ENCODE peak calls at places on chromosomes 4 and X, in eight cellular contexts. S, E, R, T, M, P, N and V are unnamed samples.

GRCh38 chr4:36502350-36502749 is 220.9 kb downstream of the DTHD1 start:
- DNase-seq in S (no peak), E (no peak), R (no peak), T (no peak), M (no peak), P (no peak), N (no peak), V (no peak)

GRCh38 chr4:98566491-98567008 is 91.9 kb downstream of the TSPAN5 start:
- DNase-seq in S (no peak), E (no peak), R (no peak), T (no peak), M (no peak), P (peak), N (no peak), V (no peak)

GRCh38 chr4:125187221-125187620 is 127.5 kb upstream of the FAT4 start:
- DNase-seq in S (no peak), E (no peak), R (no peak), T (no peak), M (no peak), P (no peak), N (peak), V (no peak)

GRCh38 chr4:2497931-2498330 is 29.0 kb downstream of the RNF4 start:
- DNase-seq in S (no peak), E (peak), R (no peak), T (no peak), M (no peak), P (peak), N (no peak), V (peak)

GRCh38 chr4:38313999-38314561 is 349.9 kb upstream of the KLF3 start:
- DNase-seq in S (no peak), E (peak), R (no peak), T (no peak), M (no peak), P (no peak), N (no peak), V (no peak)

GRCh38 chr4:89482248-89482647 is 174.6 kb upstream of the GPRIN3 start:
- DNase-seq in S (no peak), E (no peak), R (peak), T (no peak), M (peak), P (no peak), N (peak), V (no peak)

GRCh38 chrX:102976290-102976689 is 39.2 kb downstream of the RAB40AL start:
- DNase-seq in S (no peak), E (no peak), R (no peak), T (no peak), M (no peak), P (no peak), N (no peak), V (no peak)

GRCh38 chrX:31832263-31832662 is 760.4 kb upstream of the FTHL17 start:
- DNase-seq in S (no peak), E (no peak), R (no peak), T (no peak), M (no peak), P (no peak), N (peak), V (no peak)

GRCh38 chrX:53631156-53631555 is 55.4 kb downstream of the HUWE1 start:
- DNase-seq in S (no peak), E (no peak), R (no peak), T (no peak), M (no peak), P (no peak), N (no peak), V (no peak)

GRCh38 chr4:77015390-77015789 is 60.4 kb downstream of the CCNI start:
- DNase-seq in S (no peak), E (no peak), R (no peak), T (no peak), M (no peak), P (no peak), N (no peak), V (no peak)

GRCh38 chr4:112181358-112182000 is 36.2 kb downstream of the FAM241A start:
- DNase-seq in S (no peak), E (no peak), R (no peak), T (no peak), M (no peak), P (no peak), N (no peak), V (no peak)

GRCh38 chr4:56619160-56619559 is 61.9 kb downstream of the HOPX start:
- DNase-seq in S (no peak), E (no peak), R (no peak), T (no peak), M (no peak), P (no peak), N (peak), V (no peak)

GRCh38 chr4:183798921-183799307 is 106.2 kb upstream of the STOX2 start:
- DNase-seq in S (no peak), E (no peak), R (no peak), T (no peak), M (no peak), P (no peak), N (no peak), V (no peak)

GRCh38 chrX:31435592-31435991 is 363.8 kb upstream of the FTHL17 start:
- DNase-seq in S (no peak), E (peak), R (no peak), T (no peak), M (no peak), P (no peak), N (no peak), V (no peak)

GRCh38 chr4:76206222-76206942 is 7.2 kb downstream of the SCARB2 start:
- DNase-seq in S (peak), E (no peak), R (no peak), T (no peak), M (no peak), P (no peak), N (no peak), V (no peak)

GRCh38 chr4:113276448-113277158 is 227.2 kb downstream of the ANK2 start:
- DNase-seq in S (no peak), E (no peak), R (no peak), T (no peak), M (no peak), P (no peak), N (no peak), V (no peak)

GRCh38 chrX:43860646-43861370 is 21.4 kb downstream of the MAOB start:
- DNase-seq in S (no peak), E (no peak), R (no peak), T (peak), M (peak), P (no peak), N (peak), V (no peak)

GRCh38 chr4:72909461-72909860 is 160.1 kb downstream of the COX18 start:
- DNase-seq in S (no peak), E (no peak), R (peak), T (no peak), M (no peak), P (no peak), N (no peak), V (no peak)

GRCh38 chrX:71542411-71542810 is 9.5 kb downstream of the OGT start:
- DNase-seq in S (no peak), E (no peak), R (no peak), T (no peak), M (no peak), P (no peak), N (peak), V (no peak)

GRCh38 chrX:38895775-38896174 is 94.5 kb downstream of the MID1IP1 start:
- DNase-seq in S (no peak), E (no peak), R (no peak), T (no peak), M (no peak), P (no peak), N (no peak), V (no peak)

GRCh38 chr4:47145630-47146029 is 114.3 kb downstream of the GABRB1 start:
- DNase-seq in S (no peak), E (no peak), R (no peak), T (no peak), M (no peak), P (no peak), N (peak), V (peak)

GRCh38 chrX:44872319-44872816 is 620 bp upstream of the KDM6A start:
- DNase-seq in S (peak), E (peak), R (peak), T (peak), M (no peak), P (peak), N (peak), V (no peak)

GRCh38 chrX:30653415-30654131 is at the start of gene GK:
- DNase-seq in S (no peak), E (peak), R (peak), T (no peak), M (no peak), P (peak), N (peak), V (no peak)

GRCh38 chr4:53173576-53173975 is 192.3 kb downstream of the SCFD2 start:
- DNase-seq in S (no peak), E (no peak), R (no peak), T (no peak), M (no peak), P (no peak), N (no peak), V (no peak)

GRCh38 chr4:127521463-127521862 is 111.3 kb upstream of the INTU start:
- DNase-seq in S (no peak), E (no peak), R (no peak), T (no peak), M (no peak), P (no peak), N (no peak), V (no peak)

GRCh38 chr4:79170077-79170476 is 155.8 kb downstream of the NAA11 start:
- DNase-seq in S (no peak), E (no peak), R (no peak), T (no peak), M (no peak), P (no peak), N (no peak), V (no peak)

GRCh38 chr4:158915683-158916241 is 146.9 kb downstream of the FNIP2 start:
- DNase-seq in S (no peak), E (no peak), R (no peak), T (no peak), M (no peak), P (no peak), N (no peak), V (no peak)

GRCh38 chr4:2047031-2047660 is 12.0 kb upstream of the NAT8L start:
- DNase-seq in S (peak), E (no peak), R (no peak), T (no peak), M (no peak), P (no peak), N (no peak), V (no peak)

GRCh38 chr4:2798399-2799301 is 5.8 kb downstream of the SH3BP2 start:
- DNase-seq in S (no peak), E (peak), R (peak), T (peak), M (no peak), P (peak), N (peak), V (no peak)

GRCh38 chr4:41061482-41062185 is 152.7 kb downstream of the APBB2 start:
- DNase-seq in S (no peak), E (no peak), R (no peak), T (no peak), M (no peak), P (no peak), N (peak), V (no peak)

GRCh38 chrX:66255359-66255967 is 91.4 kb downstream of the HEPH start:
- DNase-seq in S (no peak), E (no peak), R (no peak), T (no peak), M (no peak), P (no peak), N (no peak), V (no peak)

GRCh38 chr4:183434264-183435045 is 10.0 kb upstream of the CDKN2AIP start:
- DNase-seq in S (no peak), E (no peak), R (no peak), T (no peak), M (no peak), P (no peak), N (peak), V (no peak)

GRCh38 chrX:71533850-71534515 is 1.1 kb downstream of the OGT start:
- DNase-seq in S (no peak), E (peak), R (peak), T (peak), M (no peak), P (no peak), N (peak), V (no peak)

GRCh38 chr4:94570558-94570957 is 118.8 kb downstream of the PDLIM5 start:
- DNase-seq in S (no peak), E (no peak), R (no peak), T (no peak), M (no peak), P (no peak), N (no peak), V (no peak)

GRCh38 chrX:124212622-124213021 is 119.8 kb upstream of the TEX13D start:
- DNase-seq in S (no peak), E (no peak), R (no peak), T (no peak), M (no peak), P (no peak), N (no peak), V (no peak)

GRCh38 chrX:41734530-41734929 is 10.5 kb downstream of the GPR82 start:
- DNase-seq in S (no peak), E (no peak), R (no peak), T (no peak), M (peak), P (no peak), N (peak), V (no peak)

GRCh38 chr4:38782452-38783108 is at the start of gene TLR10:
- DNase-seq in S (no peak), E (peak), R (peak), T (no peak), M (peak), P (no peak), N (peak), V (no peak)

GRCh38 chrX:136201601-136202000 is 49.6 kb downstream of the MAP7D3 start:
- DNase-seq in S (no peak), E (no peak), R (no peak), T (no peak), M (no peak), P (no peak), N (no peak), V (no peak)

DNA sequence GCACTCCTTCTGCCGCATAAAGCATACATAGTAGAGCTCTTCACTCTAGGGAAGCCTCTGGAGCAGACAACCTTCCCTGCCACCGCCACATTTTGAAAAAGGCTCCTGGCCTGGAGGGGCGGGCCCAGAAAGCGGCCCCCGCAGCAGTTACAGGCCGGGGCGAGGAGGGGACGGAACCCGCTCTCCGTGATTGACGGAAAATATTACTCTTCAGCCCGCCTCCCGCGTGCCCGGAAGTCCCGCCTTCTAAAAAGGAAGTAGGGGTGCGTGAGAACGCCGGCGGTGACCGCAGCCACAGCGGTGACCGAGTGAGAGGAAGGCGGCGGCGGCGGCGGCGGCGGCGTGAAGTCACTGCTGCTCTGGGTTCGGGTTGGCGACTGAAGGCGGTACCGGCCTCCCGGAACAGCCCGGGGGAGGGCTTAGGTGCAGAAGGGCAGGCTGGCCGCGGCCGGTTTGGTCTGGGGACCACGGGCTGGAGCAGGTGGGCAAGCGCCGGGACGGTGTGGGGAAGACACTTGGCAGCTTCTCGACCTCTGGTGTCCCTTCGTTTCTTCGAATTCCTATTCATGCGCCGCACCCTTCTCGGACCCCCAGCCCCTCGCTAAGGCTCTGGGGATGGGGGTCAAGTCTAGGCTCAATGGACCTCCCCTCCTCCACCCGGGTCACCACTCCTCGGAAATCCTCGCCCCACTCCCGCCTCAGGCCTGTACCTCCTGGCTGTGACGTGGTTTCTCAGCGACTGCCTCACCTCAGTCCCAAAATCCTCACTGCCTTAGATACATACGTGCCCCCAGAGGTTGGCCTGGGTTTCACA is at the start of gene HCCS:
- DNase-seq in S (no peak), E (peak), R (peak), T (peak), M (peak), P (peak), N (peak), V (peak)
- TF ChIP-seq POLR2A in S (peak), E (peak), R (peak), T (peak), M (peak), P (peak), N (no peak), V (peak)

GRCh38 chrX:68500105-68500504 is 1.3 kb downstream of the YIPF6 start:
- DNase-seq in S (no peak), E (no peak), R (no peak), T (no peak), M (no peak), P (no peak), N (no peak), V (no peak)
- TF ChIP-seq POLR2AphosphoS5 in S (no peak), E (no peak), R (no peak), T (no peak), M (no peak), P (no peak), N (no peak), V (no peak)

GRCh38 chr4:10457255-10457801 is at the start of gene ZNF518B:
- DNase-seq in S (no peak), E (peak), R (peak), T (peak), M (peak), P (peak), N (peak), V (peak)
- TF ChIP-seq POLR2A in S (peak), E (no peak), R (peak), T (no peak), M (peak), P (no peak), N (peak), V (no peak)

DNA sequence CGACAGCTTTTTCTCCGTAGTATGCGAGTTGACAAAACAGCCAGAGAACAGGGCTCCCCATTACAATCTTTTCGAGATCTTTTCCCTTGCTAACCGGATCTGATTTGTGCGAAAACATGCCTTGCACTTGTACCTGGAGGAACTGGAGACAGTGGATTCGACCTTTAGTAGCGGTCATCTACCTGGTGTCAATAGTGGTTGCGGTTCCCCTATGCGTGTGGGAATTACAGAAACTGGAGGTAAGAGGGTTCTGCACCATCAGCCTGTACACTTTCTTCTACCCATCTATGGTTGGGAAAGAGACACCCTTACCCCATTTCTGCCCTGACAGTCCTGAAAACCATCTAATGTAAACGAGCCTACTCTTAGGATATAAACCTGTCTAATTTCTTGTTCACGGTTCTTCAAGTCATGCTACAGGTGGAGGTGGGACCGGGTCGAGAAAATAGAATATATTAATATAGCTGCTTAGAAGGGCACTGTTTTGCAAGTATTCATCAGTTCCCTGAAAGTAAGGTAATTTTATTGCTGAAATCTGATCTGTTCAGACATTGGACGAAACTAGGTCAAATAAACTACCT is 734 bp downstream of the TMEM184C start:
- DNase-seq in S (no peak), E (no peak), R (no peak), T (no peak), M (no peak), P (no peak), N (no peak), V (no peak)
- TF ChIP-seq POLR2AphosphoS5 in S (no peak), E (no peak), R (no peak), T (no peak), M (no peak), P (no peak), N (no peak), V (no peak)

GRCh38 chr4:186765138-186765537 is 41.5 kb upstream of the FAT1 start:
- DNase-seq in S (no peak), E (peak), R (peak), T (peak), M (peak), P (no peak), N (no peak), V (no peak)

GRCh38 chr4:186762865-186763264 is 39.2 kb upstream of the FAT1 start:
- DNase-seq in S (no peak), E (no peak), R (no peak), T (no peak), M (no peak), P (no peak), N (no peak), V (no peak)

GRCh38 chr4:186764457-186764856 is 40.8 kb upstream of the FAT1 start:
- DNase-seq in S (no peak), E (no peak), R (no peak), T (no peak), M (no peak), P (no peak), N (no peak), V (no peak)

GRCh38 chr4:186767794-186768193 is 44.1 kb upstream of the FAT1 start:
- DNase-seq in S (no peak), E (no peak), R (no peak), T (no peak), M (no peak), P (no peak), N (no peak), V (no peak)

GRCh38 chr4:186765673-186766546 is 42.3 kb upstream of the FAT1 start:
- DNase-seq in S (no peak), E (peak), R (no peak), T (no peak), M (peak), P (no peak), N (no peak), V (no peak)
- TF ChIP-seq POLR2A in S (no peak), E (peak), R (no peak), T (no peak), M (no peak), P (no peak), N (no peak), V (no peak)